ENCODE peak calls at places on chromosomes 1 and 21, in eight cellular contexts. X, T, J, N, P, I, R and H are unnamed samples. For H3K4me1, the result is how much of the 10 kb centered on the place peaks cover.

GRCh38 chr1:98086156-98086555 is 165.3 kb upstream of the DPYD start:
- DNase-seq in T (no peak), I (no peak), R (no peak), X (no peak), N (no peak), J (no peak), P (no peak), H (no peak)

GRCh38 chr1:62128765-62129164 is 65.9 kb upstream of the L1TD1 start:
- DNase-seq in X (no peak), I (no peak), P (no peak), J (no peak), N (no peak), T (no peak), R (no peak), H (no peak)

GRCh38 chr21:18951291-18952038 is 547.9 kb upstream of the TMPRSS15 start:
- DNase-seq in N (no peak), I (peak), R (no peak), X (no peak), J (no peak), P (no peak), T (no peak), H (no peak)

GRCh38 chr1:107432108-107432507 is 291.3 kb downstream of the NTNG1 start:
- DNase-seq in X (no peak), P (no peak), J (no peak), T (no peak), R (no peak), N (no peak), I (no peak), H (no peak)

GRCh38 chr1:74375376-74375775 is 137.0 kb downstream of the LRRC53 start:
- DNase-seq in N (no peak), T (no peak), X (no peak), R (no peak), J (no peak), P (no peak), I (no peak), H (no peak)

GRCh38 chr21:40615503-40616376 is 231.2 kb downstream of the DSCAM start:
- DNase-seq in T (no peak), J (no peak), I (no peak), X (no peak), P (no peak), R (no peak), N (no peak), H (no peak)

GRCh38 chr1:35929730-35930592 is 944 bp upstream of the AGO3 start:
- DNase-seq in N (peak), I (peak), R (no peak), T (no peak), P (peak), X (peak), J (peak), H (peak)

GRCh38 chr1:6083801-6084467 is 38.2 kb downstream of the KCNAB2 start:
- DNase-seq in R (no peak), N (no peak), I (no peak), P (no peak), X (no peak), J (no peak), T (no peak), H (no peak)

GRCh38 chr1:72845981-72846380 is 563.6 kb upstream of the NEGR1 start:
- DNase-seq in P (no peak), R (no peak), N (no peak), T (no peak), I (no peak), X (no peak), J (no peak), H (no peak)

GRCh38 chr1:243642936-243643335 is 207.1 kb downstream of the AKT3 start:
- DNase-seq in I (no peak), R (no peak), P (no peak), X (no peak), N (no peak), J (no peak), T (no peak), H (no peak)

GRCh38 chr21:38712076-38712475 is 93.7 kb upstream of the ETS2 start:
- DNase-seq in J (no peak), X (no peak), N (no peak), P (no peak), I (peak), R (no peak), T (no peak), H (no peak)

GRCh38 chr1:12081648-12082396 is 18.7 kb downstream of the TNFRSF8 start:
- DNase-seq in I (no peak), P (no peak), N (no peak), X (no peak), T (no peak), J (peak), R (no peak), H (no peak)

GRCh38 chr1:181255270-181255929 is 166.9 kb downstream of the IER5 start:
- DNase-seq in I (no peak), T (no peak), N (no peak), P (peak), J (no peak), X (no peak), R (no peak), H (no peak)

GRCh38 chr1:41483960-41484844 is at the start of gene EDN2:
- DNase-seq in N (peak), P (peak), X (no peak), J (no peak), R (no peak), I (peak), T (peak), H (no peak)

DNA sequence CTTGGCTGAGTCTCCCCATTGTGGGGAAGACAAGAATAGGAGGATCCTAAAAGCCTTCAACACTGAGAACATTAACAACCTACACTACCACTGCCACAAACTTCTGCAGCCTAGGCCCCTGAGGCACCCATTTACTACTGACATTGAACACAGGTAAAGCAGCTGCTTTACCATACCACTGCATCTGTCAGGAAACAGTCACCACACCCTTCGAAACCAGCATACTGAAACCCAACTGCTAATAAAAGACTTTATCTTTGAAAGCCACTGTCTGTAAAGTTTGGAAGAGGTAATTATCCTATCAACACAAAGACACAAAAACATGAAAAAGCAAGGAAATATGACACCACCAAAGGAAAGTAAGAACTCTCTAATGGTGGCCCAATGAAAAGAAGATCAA is 7.4 kb downstream of the IFNAR1 start:
- DNase-seq in J (no peak), N (no peak), I (no peak), X (peak), R (no peak), P (no peak), T (no peak), H (no peak)
- H3K27ac ChIP-seq in J (no peak), N (no peak), I (peak), X (peak), R (no peak), P (no peak), T (no peak), H (no peak)

GRCh38 chr1:203464743-203465142 is 10.9 kb upstream of the PRELP start:
- DNase-seq in T (no peak), P (no peak), R (no peak), X (no peak), I (no peak), N (no peak), J (no peak), H (no peak)

GRCh38 chr1:203463469-203464062 is 12.0 kb upstream of the PRELP start:
- DNase-seq in R (no peak), I (no peak), P (no peak), J (no peak), N (no peak), T (no peak), X (no peak), H (no peak)

GRCh38 chr1:203464226-203464625 is 11.4 kb upstream of the PRELP start:
- DNase-seq in J (peak), R (no peak), T (no peak), P (no peak), I (no peak), X (no peak), N (peak), H (no peak)

GRCh38 chr1:203465943-203466342 is 9.7 kb upstream of the PRELP start:
- DNase-seq in R (no peak), N (no peak), I (no peak), T (no peak), J (no peak), P (peak), X (no peak), H (no peak)

DNA sequence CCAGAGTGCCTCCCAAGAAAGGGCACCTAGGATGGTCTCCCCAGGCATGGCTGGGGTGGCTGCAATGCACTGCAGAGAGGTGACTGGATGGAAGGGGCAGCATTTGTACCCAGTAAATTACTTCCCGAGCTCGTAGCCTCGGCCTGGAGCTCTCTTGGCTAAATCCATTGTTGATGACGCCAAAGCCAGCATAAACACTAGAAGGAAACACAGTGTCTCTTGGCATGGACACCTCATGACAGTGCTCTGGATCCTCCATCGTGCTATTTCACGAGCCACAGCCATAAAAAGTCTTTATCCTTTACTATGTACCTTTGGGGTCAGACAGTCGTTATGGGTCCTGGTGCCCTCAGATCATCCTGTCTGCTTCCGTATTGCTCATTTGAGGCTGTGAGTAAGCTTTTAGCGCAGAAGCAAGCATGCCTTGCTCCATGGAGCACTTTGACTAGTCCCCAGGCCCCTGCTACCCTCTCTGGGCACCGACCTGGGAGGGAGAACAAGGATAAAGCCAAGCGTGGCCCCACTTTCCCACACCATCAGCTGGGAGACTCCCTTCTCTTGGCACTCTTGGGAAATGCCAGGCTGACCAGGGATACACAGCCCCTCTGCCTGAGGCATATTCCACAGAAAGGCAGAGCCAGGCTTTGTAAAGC is 10.3 kb upstream of the PRELP start:
- DNase-seq in I (peak), X (no peak), T (no peak), P (no peak), J (no peak), R (no peak), N (no peak), H (no peak)
- H3K4me1 ChIP-seq in I (under half), X (under half), T (under half), P (under half), J (under half), R (half or more), N (under half), H (under half)

GRCh38 chr1:44524180-44524579 is 119.1 kb downstream of the RNF220 start:
- DNase-seq in N (no peak), T (no peak), I (no peak), R (no peak), J (no peak), P (no peak), X (no peak), H (no peak)

GRCh38 chr1:44526295-44527073 is 121.4 kb downstream of the RNF220 start:
- DNase-seq in P (no peak), J (no peak), X (no peak), R (no peak), N (no peak), I (no peak), T (no peak), H (no peak)

GRCh38 chr1:44521378-44522080 is 116.5 kb downstream of the RNF220 start:
- DNase-seq in J (no peak), R (no peak), T (no peak), P (no peak), X (no peak), N (no peak), I (no peak), H (no peak)

GRCh38 chr1:44523747-44524146 is 118.7 kb downstream of the RNF220 start:
- DNase-seq in X (no peak), J (no peak), P (no peak), R (no peak), T (no peak), N (no peak), I (no peak), H (no peak)

GRCh38 chr1:44524655-44525530 is 119.8 kb downstream of the RNF220 start:
- DNase-seq in T (no peak), P (no peak), X (no peak), J (no peak), N (no peak), R (no peak), I (no peak), H (no peak)
- H3K4me3 ChIP-seq in T (no peak), P (no peak), X (no peak), J (no peak), N (no peak), R (no peak), I (no peak), H (no peak)

DNA sequence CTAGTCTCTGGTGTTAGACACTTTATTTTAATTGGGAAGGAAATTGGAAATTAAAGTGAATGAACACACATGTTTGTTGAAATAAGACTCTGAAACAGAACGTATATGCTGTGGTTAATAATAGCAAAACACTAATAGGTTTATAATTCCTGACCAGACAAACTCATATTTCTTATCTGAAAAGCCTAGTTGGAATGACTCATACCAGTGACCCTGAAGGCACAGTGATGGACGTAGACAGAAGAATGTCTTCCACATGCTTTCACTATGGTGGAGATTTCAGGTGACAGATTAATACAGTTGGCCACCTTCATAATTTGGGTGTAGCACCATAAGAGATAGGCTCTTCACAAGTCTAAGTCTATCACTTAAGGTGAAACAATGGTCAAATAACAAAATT is 83.0 kb upstream of the COL11A1 start:
- DNase-seq in T (no peak), R (no peak), P (no peak), I (no peak), J (no peak), N (no peak), X (no peak), H (no peak)
- H3K27ac ChIP-seq in T (no peak), R (no peak), P (no peak), I (no peak), J (no peak), N (no peak), X (no peak), H (no peak)

DNA sequence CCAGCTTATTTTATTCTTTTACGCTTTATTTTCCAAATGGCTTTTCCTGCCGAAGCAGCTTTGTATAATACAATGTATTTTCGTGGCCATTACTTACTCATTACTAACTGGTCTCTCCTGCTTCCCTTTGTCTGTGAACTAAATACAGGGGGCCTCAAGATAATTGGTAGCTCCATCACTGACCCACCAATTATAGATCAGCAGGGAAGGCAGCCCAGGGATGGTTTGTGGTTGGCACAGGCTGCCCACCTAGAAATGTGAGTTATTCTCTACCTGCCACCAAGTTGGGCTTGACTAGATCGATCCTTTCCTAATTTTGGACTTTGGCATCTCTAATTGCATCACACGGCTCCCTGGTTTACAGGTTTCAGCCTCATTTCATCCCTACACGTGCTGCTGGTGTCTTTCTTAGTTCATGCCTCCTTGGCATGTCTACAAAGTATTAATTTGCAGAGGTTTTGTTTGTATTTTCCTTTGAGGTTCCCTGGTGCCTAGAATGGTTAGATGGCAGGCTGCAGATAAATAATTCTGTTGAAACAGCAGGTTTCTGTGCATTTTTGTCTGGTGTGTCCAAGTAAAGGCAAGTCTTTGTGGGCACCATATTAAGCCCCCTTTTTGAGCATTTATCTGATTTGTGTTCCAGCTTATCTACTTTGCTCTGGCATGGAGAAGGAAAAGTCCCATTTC is 35.2 kb downstream of the PEX14 start:
- DNase-seq in X (no peak), I (no peak), P (no peak), T (no peak), J (no peak), R (no peak), N (no peak), H (no peak)
- H3K4me1 ChIP-seq in X (half or more), I (half or more), P (half or more), T (under half), J (under half), R (under half), N (under half), H (half or more)

DNA sequence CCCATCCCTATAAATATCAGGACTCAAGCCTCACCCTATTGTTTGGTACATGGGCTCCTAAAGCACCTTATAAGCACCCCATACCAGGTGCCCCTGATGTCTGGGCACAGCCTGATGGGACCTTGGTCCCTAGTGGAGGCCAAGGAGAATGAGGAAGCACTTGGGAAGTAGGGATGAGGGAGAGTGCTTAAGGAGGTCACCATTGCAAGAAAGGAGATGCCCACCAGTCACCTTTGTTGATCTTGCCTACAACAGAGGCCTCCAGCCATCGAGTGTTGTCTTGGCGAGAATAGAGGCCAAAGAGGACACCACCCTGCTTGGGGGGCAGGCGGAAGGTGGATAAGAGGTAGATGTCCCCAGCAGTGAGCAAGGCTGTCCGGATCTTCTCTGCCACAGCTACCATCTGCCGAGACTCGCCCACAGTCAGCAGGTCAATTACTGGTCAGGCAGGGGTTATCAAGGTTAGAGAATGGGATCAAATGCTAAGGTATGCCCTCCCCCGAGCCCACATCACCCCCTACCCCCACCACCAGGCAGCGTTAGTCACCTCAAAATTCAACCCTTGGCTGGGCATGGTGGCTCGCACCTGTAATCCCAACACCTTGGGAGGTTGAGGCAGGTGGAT is 1.6 kb downstream of the THBS3 start:
- DNase-seq in T (no peak), R (no peak), X (no peak), I (no peak), P (peak), N (no peak), J (peak), H (no peak)
- H3K4me3 ChIP-seq in T (no peak), R (no peak), X (no peak), I (no peak), P (no peak), N (no peak), J (no peak), H (no peak)

DNA sequence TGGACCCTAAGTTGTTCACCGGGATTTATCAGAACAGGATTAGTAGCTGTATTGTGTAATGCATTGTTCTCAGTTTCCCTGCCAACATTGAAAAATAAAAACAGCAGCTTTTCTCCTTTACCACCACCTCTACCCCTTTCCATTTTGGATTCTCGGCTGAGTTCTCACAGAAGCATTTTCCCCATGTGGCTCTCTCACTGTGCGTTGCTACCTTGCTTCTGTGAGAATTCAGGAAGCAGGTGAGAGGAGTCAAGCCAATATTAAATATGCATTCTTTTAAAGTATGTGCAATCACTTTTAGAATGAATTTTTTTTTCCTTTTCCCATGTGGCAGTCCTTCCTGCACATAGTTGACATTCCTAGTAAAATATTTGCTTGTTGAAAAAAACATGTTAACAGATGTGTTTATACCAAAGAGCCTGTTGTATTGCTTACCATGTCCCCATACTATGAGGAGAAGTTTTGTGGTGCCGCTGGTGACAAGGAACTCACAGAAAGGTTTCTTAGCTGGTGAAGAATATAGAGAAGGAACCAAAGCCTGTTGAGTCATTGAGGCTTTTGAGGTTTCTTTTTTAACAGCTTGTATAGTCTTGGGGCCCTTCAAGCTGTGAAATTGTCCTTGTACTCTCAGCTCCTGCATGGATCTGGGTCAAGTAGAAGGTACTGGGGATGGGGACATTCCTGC is 3.9 kb upstream of the OLFML3 start:
- DNase-seq in T (no peak), J (no peak), X (no peak), I (no peak), P (no peak), N (no peak), R (no peak), H (no peak)
- H3K27ac ChIP-seq in T (no peak), J (no peak), X (no peak), I (no peak), P (peak), N (no peak), R (no peak), H (no peak)

GRCh38 chr1:205668951-205669340 is 11.4 kb downstream of the SLC45A3 start:
- DNase-seq in P (no peak), I (no peak), X (no peak), N (no peak), R (no peak), J (no peak), T (no peak), H (no peak)

GRCh38 chr1:205670143-205670431 is 10.2 kb downstream of the SLC45A3 start:
- DNase-seq in J (no peak), X (no peak), T (no peak), P (no peak), N (no peak), I (no peak), R (no peak), H (no peak)

GRCh38 chr1:205666372-205667166 is 13.7 kb downstream of the SLC45A3 start:
- DNase-seq in X (no peak), P (no peak), J (no peak), N (no peak), I (peak), R (no peak), T (no peak), H (no peak)

GRCh38 chr1:205669341-205670142 is 10.8 kb downstream of the SLC45A3 start:
- DNase-seq in R (no peak), T (no peak), J (no peak), P (no peak), N (no peak), X (no peak), I (no peak), H (no peak)

GRCh38 chr1:205667909-205668643 is 12.2 kb downstream of the SLC45A3 start:
- DNase-seq in T (no peak), N (no peak), X (no peak), R (no peak), I (no peak), P (no peak), J (no peak), H (no peak)
- H3K4me1 ChIP-seq in T (under half), N (half or more), X (under half), R (under half), I (half or more), P (under half), J (under half), H (under half)